ENCODE peak calls at places on chromosomes 5 and 9, in four cellular contexts. X is K562, D is HepG2, Q is GM12878. J is an unnamed sample.

GRCh38 chr5:135178476-135179155 is 144.6 kb upstream of the PITX1 start:
- DNase-seq in X (no peak), D (no peak), Q (no peak), J (no peak)

GRCh38 chr5:142246263-142246662 is 78.6 kb downstream of the SPRY4 start:
- DNase-seq in X (no peak), D (peak), Q (no peak), J (no peak)

GRCh38 chr5:147101654-147102053 is 133.2 kb upstream of the STK32A start:
- DNase-seq in X (no peak), D (no peak), Q (no peak), J (no peak)

GRCh38 chr5:149358818-149359217 is 972 bp downstream of the PCYOX1L start:
- DNase-seq in X (no peak), D (no peak), Q (no peak), J (no peak)

GRCh38 chr9:30609713-30610112 is 1774.7 kb upstream of the ACO1 start:
- DNase-seq in X (no peak), D (no peak), Q (no peak), J (no peak)

GRCh38 chr5:61299254-61299653 is 32.8 kb upstream of the ZSWIM6 start:
- DNase-seq in X (no peak), D (no peak), Q (no peak), J (no peak)

GRCh38 chr5:95035891-95036675 is 248.8 kb downstream of the MCTP1 start:
- DNase-seq in X (no peak), D (no peak), Q (no peak), J (no peak)

GRCh38 chr5:36607114-36607561 is 732 bp downstream of the SLC1A3 start:
- DNase-seq in X (no peak), D (no peak), Q (no peak), J (peak)

GRCh38 chr9:28134577-28134976 is 561.3 kb upstream of the C9orf72 start:
- DNase-seq in X (no peak), D (no peak), Q (no peak), J (no peak)

GRCh38 chr5:135843571-135844337 is 9.3 kb downstream of the SLC25A48 start:
- DNase-seq in X (no peak), D (no peak), Q (no peak), J (no peak)

GRCh38 chr5:91636351-91636750 is 253.2 kb upstream of the ARRDC3 start:
- DNase-seq in X (no peak), D (no peak), Q (no peak), J (peak)

GRCh38 chr9:106859957-106860715 is 2.8 kb upstream of the ZNF462 start:
- DNase-seq in X (no peak), D (no peak), Q (no peak), J (peak)

GRCh38 chr5:136006164-136006563 is 22.6 kb upstream of the TGFBI start:
- DNase-seq in X (no peak), D (no peak), Q (no peak), J (no peak)

GRCh38 chr9:78150312-78150982 is 85.4 kb upstream of the CEP78 start:
- DNase-seq in X (no peak), D (no peak), Q (no peak), J (no peak)

GRCh38 chr5:82886911-82887310 is 190.3 kb downstream of the TMEM167A start:
- DNase-seq in X (no peak), D (no peak), Q (no peak), J (no peak)

GRCh38 chr9:137317021-137317978 is 15.2 kb upstream of the NRARP start:
- DNase-seq in X (no peak), D (no peak), Q (no peak), J (no peak)

GRCh38 chr5:5598547-5599113 is 176.2 kb downstream of the ICE1 start:
- DNase-seq in X (no peak), D (no peak), Q (no peak), J (no peak)

GRCh38 chr5:150557507-150557872 is 49.6 kb downstream of the NDST1 start:
- DNase-seq in X (no peak), D (no peak), Q (no peak), J (no peak)

GRCh38 chr5:145471831-145472616 is 363.1 kb downstream of the PRELID2 start:
- DNase-seq in X (no peak), D (no peak), Q (no peak), J (no peak)

GRCh38 chr5:74916831-74917710 is 50.9 kb upstream of the FAM169A start:
- DNase-seq in X (no peak), D (peak), Q (no peak), J (no peak)

GRCh38 chr5:38871211-38871610 is 25.4 kb downstream of the OSMR start:
- DNase-seq in X (no peak), D (no peak), Q (no peak), J (no peak)

GRCh38 chr5:68122929-68123328 is 92.6 kb upstream of the PIK3R1 start:
- DNase-seq in X (no peak), D (no peak), Q (no peak), J (no peak)

GRCh38 chr9:136882109-136882946 is 4.0 kb upstream of the TRAF2 start:
- DNase-seq in X (peak), D (peak), Q (peak), J (no peak)

DNA sequence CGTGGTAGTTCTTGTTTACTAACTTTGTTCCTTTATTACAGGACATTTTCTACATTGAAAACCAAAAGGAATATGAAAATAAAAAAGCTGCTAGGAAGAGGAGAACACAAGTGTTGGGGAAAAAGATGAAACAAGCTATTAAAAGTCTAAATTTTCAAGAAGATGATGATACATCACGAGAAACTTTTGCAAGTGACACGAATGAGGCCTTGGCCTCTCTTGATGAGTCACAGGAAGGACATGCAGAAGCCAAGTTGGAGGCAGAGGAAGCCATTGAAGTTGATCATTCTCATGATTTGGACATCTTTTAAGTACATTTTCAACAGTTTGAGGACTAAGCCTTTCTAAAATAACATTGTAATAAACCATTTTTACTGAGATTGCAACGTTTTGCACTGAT is 23.8 kb downstream of the PHAX start:
- DNase-seq in X (no peak), D (peak), Q (no peak), J (no peak)
- TF ChIP-seq FOXK2 in X (no peak), D (no peak), Q (no peak), J (no peak)

GRCh38 chr5:15007549-15008142 is 136.1 kb upstream of the ANKH start:
- DNase-seq in X (no peak), D (no peak), Q (no peak), J (no peak)

GRCh38 chr5:15008911-15009310 is 137.3 kb upstream of the ANKH start:
- DNase-seq in X (no peak), D (peak), Q (no peak), J (no peak)

GRCh38 chr5:15010936-15011335 is 139.4 kb upstream of the ANKH start:
- DNase-seq in X (no peak), D (peak), Q (no peak), J (no peak)

GRCh38 chr5:15008476-15008875 is 136.9 kb upstream of the ANKH start:
- DNase-seq in X (no peak), D (peak), Q (no peak), J (peak)

DNA sequence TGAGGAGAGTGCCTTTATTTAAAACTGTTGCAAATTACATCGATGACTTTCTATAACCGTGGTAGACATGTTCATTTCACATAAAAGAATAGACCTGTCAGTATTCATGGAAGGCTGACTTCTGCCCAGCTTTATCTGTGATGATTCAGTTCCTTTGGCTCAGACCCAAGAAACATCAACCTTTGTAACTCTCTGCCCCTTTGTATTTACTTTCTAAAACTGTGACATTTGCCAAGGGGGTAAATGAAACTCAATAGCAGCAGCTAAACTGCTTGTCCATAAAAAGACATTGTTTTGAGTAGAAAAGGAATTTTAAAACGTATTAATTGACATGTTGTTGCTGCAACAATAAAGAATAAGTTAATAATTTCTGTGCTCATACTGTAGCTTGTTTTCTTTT is 137.8 kb upstream of the ANKH start:
- DNase-seq in X (no peak), D (peak), Q (no peak), J (peak)
- TF ChIP-seq FOXK2 in X (no peak), D (no peak), Q (no peak), J (no peak)

DNA sequence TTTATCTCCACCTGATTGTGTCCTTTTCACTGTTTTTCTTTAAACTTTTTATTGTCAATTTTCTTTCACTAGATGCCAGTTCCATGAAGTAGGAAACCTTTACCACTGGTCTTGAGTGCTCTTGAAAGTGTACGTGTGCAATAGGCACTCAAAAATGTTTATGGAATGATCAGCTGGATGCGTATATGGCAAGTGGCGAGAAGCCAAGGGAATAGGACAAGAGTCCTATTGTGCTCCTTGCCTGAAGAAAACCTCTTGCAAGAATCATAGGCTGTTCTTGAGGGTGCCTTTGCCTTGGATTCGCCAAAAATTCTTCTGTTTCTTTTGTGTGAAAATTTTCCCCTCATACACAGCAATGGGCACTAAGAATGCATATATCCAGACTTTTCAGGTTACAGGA is 97.7 kb downstream of the GHR start:
- DNase-seq in X (no peak), D (no peak), Q (no peak), J (no peak)
- TF ChIP-seq FOXK2 in X (no peak), D (no peak), Q (no peak), J (no peak)

GRCh38 chr9:13141629-13142028 is 137.9 kb downstream of the MPDZ start:
- DNase-seq in X (no peak), D (no peak), Q (no peak), J (no peak)

GRCh38 chr9:13143281-13143680 is 136.2 kb downstream of the MPDZ start:
- DNase-seq in X (no peak), D (no peak), Q (no peak), J (no peak)

GRCh38 chr9:13140843-13141592 is 138.5 kb downstream of the MPDZ start:
- DNase-seq in X (no peak), D (no peak), Q (no peak), J (no peak)

GRCh38 chr9:13142776-13143175 is 136.7 kb downstream of the MPDZ start:
- DNase-seq in X (no peak), D (no peak), Q (no peak), J (no peak)

GRCh38 chr9:13139641-13140171 is 139.8 kb downstream of the MPDZ start:
- DNase-seq in X (no peak), D (peak), Q (no peak), J (no peak)
- TF ChIP-seq FOXK2 in X (no peak), D (no peak), Q (no peak), J (no peak)

DNA sequence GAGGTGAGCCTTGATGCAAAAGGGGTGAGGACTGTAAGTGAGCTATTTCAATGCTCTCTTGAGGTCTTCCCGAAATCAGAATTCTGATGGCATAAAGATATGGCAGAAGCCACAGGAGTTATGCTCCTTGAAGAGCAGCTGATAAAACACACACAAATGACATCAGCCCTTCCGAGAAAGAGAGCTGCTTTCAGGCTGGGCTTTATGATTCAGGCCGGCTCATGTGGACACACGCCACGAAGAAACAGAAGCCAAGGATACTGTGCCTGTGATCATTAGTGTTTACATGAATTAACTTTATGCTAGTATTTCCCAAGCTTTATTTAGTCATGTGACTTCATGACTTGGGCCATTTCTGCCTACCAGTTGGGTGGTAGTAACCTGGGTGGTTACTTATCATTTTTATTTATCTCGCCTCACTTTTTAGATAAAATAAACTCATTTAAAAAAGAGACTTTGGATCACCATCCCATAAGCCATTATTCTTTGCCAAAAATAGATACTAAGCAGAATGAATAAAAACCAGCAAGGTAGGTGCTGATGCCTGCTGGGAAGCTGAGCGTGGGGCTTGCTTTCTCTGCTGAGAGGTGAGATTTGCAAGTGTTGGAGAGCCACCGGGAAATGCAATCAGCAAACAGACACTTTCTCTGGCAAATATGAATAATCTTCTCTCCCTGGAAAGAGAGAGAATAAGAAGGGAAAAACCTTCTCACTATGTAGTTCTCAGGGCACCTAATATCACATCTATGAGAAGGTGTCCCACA is 73.0 kb upstream of the SLC25A51 start:
- DNase-seq in X (no peak), D (no peak), Q (no peak), J (no peak)
- TF ChIP-seq FOXK2 in X (peak), D (no peak), Q (no peak), J (no peak)

GRCh38 chr9:96423322-96423984 is 5.3 kb upstream of the ZNF367 start:
- DNase-seq in X (no peak), D (no peak), Q (no peak), J (no peak)

GRCh38 chr9:96418920-96419690 is 935 bp upstream of the ZNF367 start:
- DNase-seq in X (peak), D (peak), Q (no peak), J (peak)

GRCh38 chr9:96419691-96419969 is 1.5 kb upstream of the ZNF367 start:
- DNase-seq in X (no peak), D (no peak), Q (no peak), J (no peak)

GRCh38 chr9:96418074-96418919 is at the start of gene ZNF367:
- DNase-seq in X (peak), D (peak), Q (peak), J (peak)

GRCh38 chr9:96420468-96421219 is 2.5 kb upstream of the ZNF367 start:
- DNase-seq in X (no peak), D (peak), Q (peak), J (no peak)
- TF ChIP-seq FOXK2 in X (no peak), D (peak), Q (no peak), J (no peak)

DNA sequence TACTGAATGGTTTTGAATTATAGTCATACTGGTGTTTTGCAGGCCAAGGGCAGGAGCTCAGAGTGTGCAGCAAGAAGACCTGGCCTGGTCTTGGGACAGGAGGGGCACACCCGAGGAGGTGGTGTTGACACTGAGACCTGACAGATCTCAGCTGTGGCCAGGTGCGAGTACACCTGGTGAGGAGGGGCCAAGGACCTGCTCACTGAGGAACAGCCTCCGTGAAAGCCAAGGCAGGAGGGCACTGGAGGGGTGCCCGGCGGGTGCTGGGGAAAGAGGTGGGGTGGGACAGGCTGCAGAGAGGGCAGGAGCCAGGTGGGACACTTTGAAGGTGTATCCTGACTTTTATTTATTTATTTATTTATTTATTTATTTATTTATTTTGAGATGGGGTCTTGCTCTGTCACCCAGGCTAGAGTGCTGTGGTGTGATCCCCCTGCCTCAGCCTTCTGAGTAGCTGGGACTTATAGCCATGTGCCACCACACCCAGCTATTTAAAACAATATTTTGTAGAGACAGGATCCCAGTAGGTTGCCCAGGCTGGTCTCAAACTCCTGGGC is 23.3 kb upstream of the LAMC3 start:
- DNase-seq in X (peak), D (no peak), Q (no peak), J (no peak)
- TF ChIP-seq FOXK2 in X (no peak), D (no peak), Q (no peak), J (no peak)

GRCh38 chr5:1483856-1484255 is 38.6 kb upstream of the SLC6A3 start:
- DNase-seq in X (no peak), D (no peak), Q (no peak), J (no peak)

GRCh38 chr5:1486271-1486670 is 37.5 kb downstream of the LPCAT1 start:
- DNase-seq in X (no peak), D (no peak), Q (no peak), J (no peak)

GRCh38 chr5:1483064-1483463 is 37.8 kb upstream of the SLC6A3 start:
- DNase-seq in X (no peak), D (no peak), Q (no peak), J (no peak)

GRCh38 chr5:1485320-1486118 is 38.2 kb downstream of the LPCAT1 start:
- DNase-seq in X (no peak), D (no peak), Q (no peak), J (no peak)

GRCh38 chr5:1484416-1485319 is 39.1 kb downstream of the LPCAT1 start:
- DNase-seq in X (no peak), D (no peak), Q (peak), J (no peak)
- TF ChIP-seq FOXK2 in X (no peak), D (no peak), Q (no peak), J (no peak)

GRCh38 chr9:97981828-97982164 is 1.3 kb upstream of the ANP32B start:
- DNase-seq in X (no peak), D (no peak), Q (no peak), J (no peak)

GRCh38 chr9:97984188-97985057 is 1.3 kb downstream of the ANP32B start:
- DNase-seq in X (peak), D (peak), Q (peak), J (peak)

GRCh38 chr9:97982191-97982718 is 886 bp upstream of the ANP32B start:
- DNase-seq in X (no peak), D (no peak), Q (no peak), J (no peak)

GRCh38 chr9:97983524-97984187 is 515 bp downstream of the ANP32B start:
- DNase-seq in X (peak), D (no peak), Q (no peak), J (peak)

DNA sequence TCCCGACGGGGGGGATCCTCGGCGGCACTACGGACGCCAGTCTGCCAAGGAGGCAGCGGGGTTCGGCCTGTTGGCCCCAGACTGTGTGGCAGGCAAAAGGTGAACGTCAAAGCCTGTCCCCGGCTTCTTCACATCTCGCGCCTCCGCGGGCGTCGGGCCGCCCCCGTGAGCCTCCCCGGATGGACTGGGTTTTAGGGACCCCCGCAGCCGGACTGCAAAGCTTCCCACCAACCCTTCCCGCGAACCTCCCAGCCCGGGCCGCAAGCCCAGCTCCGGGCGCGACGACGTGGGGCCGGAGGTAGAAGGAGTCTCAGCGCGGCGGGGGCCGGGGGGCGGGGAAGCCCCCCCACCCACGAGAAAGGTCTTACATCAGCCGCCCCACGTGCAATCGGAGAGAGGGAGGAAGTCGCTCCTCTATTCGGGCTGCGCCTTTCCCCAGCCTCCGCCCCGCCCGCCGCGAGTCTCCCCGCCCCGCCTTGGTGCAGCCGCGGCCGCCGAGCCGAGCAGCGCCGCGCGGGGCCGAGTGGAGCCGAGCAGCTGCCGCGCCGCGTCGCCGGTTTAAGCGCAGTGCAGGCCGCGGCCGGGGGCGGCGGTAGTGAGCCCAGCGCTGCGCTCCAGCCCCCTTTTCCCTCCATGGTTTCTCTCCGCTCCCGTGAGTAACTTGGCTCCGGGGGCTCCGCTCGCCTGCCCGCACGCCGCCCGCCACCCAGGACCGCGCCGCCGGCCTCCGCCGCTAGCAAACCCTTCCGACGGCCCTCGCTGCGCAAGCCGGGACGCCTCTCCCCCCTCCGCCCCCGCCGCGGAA is at the start of gene ANP32B:
- DNase-seq in X (peak), D (peak), Q (peak), J (peak)
- TF ChIP-seq FOXK2 in X (no peak), D (no peak), Q (no peak), J (no peak)

J was measured in HEK293T.